ENCODE peak calls at places on chromosome 5, in six cellular contexts. L, B, N, G, U and D are unnamed samples.

GRCh38 chr5:119022017-119022745 is 33.8 kb upstream of the DTWD2 start:
- DNase-seq in L (peak; percentile 70), B (no peak), N (peak; percentile 8), G (no peak), U (peak; percentile 70), D (peak; percentile 20)

GRCh38 chr5:71932649-71933338 is 174.5 kb upstream of the MAP1B start:
- DNase-seq in L (peak; percentile 94), B (peak; percentile 70), N (peak; percentile 84), G (peak; percentile 44), U (peak; percentile 94), D (peak; percentile 32)

GRCh38 chr5:93100433-93100832 is 480.6 kb downstream of the NR2F1-AS1 start:
- DNase-seq in L (peak; percentile 43), B (no peak), N (peak; percentile 66), G (no peak), U (peak; percentile 41), D (peak; percentile 73)

GRCh38 chr5:6712136-6712581 is 1.1 kb upstream of the TENT4A start:
- DNase-seq in L (peak; percentile 58), B (peak; percentile 67), N (peak; percentile 51), G (peak; percentile 58), U (peak; percentile 62), D (peak; percentile 77)

GRCh38 chr5:179777909-179778308 is 15.9 kb upstream of the LTC4S start:
- DNase-seq in L (no peak), B (no peak), N (no peak), G (no peak), U (no peak), D (no peak)

GRCh38 chr5:118968925-118969375 is 19.4 kb downstream of the DTWD2 start:
- DNase-seq in L (peak; percentile 1), B (no peak), N (peak; percentile 6), G (no peak), U (peak; percentile 10), D (no peak)

GRCh38 chr5:67208403-67208802 is 11.8 kb upstream of the CD180 start:
- DNase-seq in L (no peak), B (no peak), N (no peak), G (no peak), U (no peak), D (no peak)

GRCh38 chr5:154967419-154968024 is 26.6 kb downstream of the MRPL22 start:
- DNase-seq in L (peak; percentile 35), B (no peak), N (peak; percentile 24), G (no peak), U (peak; percentile 39), D (peak; percentile 18)

GRCh38 chr5:108379722-108380530 is 2.0 kb downstream of the FBXL17 start:
- DNase-seq in L (peak; percentile 11), B (peak; percentile 23), N (peak; percentile 14), G (no peak), U (peak; percentile 8), D (no peak)

GRCh38 chr5:80246995-80247729 is 8.7 kb downstream of the SERINC5 start:
- DNase-seq in L (peak; percentile 86), B (peak; percentile 78), N (peak; percentile 97), G (no peak), U (peak; percentile 90), D (peak; percentile 94)

GRCh38 chr5:141848771-141849370 is 29.3 kb downstream of the PCDH1 start:
- DNase-seq in L (peak; percentile 69), B (peak; percentile 89), N (peak; percentile 34), G (peak; percentile 50), U (peak; percentile 59), D (peak; percentile 27)

GRCh38 chr5:62197697-62198096 is 108.3 kb upstream of the KIF2A start:
- DNase-seq in L (no peak), B (no peak), N (no peak), G (no peak), U (no peak), D (no peak)

GRCh38 chr5:64635056-64635686 is 55.1 kb upstream of the SHISAL2B start:
- DNase-seq in L (peak; percentile 68), B (no peak), N (no peak), G (no peak), U (peak; percentile 60), D (peak; percentile 11)

GRCh38 chr5:10503997-10504761 is 59.7 kb upstream of the ANKRD33B start:
- DNase-seq in L (no peak), B (no peak), N (no peak), G (no peak), U (no peak), D (no peak)

DNA sequence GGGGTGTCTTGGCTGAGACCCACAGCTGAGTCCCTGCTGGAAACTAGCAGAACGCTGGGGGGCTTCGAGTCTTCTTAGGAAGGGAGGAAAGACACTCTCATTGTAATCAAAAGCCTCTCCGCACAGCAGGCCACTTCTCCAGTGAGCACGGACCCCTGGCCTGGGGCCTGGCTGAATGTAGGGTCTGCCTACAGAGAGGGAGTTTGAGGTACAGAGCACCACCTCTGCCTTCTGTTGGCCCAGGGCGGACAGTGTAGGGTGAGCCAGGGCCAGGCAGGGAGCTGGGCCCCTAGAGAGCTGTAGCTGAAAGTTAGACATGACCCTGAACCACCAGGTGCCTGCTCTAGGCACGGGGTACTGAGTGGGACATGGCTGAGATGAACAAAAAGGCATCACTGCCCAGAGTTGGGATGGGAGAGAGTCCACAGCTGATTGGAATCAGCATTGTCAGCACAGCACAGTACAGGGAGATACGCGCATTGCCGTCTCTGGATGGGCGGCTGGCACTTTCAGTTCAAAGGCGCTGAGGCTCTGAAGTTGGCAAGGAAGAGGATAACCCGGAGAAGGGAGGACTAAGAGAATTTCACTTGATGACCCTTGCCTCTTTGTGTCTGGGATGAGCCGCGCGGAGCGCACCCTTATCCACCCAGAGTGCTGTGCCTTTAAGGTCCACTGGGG is 363 bp upstream of the SLC25A48 start:
- DNase-seq in L (peak; percentile 34), B (no peak), N (peak; percentile 16), G (no peak), U (no peak), D (peak; percentile 3)
- TF ChIP-seq CTCF in L (peak; percentile 67), B (no peak), N (peak; percentile 86), G (no peak), U (peak; percentile 77), D (peak; percentile 77)

GRCh38 chr5:31291323-31291854 is 97.9 kb downstream of the CDH6 start:
- DNase-seq in L (peak; percentile 48), B (no peak), N (no peak), G (no peak), U (peak; percentile 36), D (no peak)
- TF ChIP-seq CTCF in L (peak; percentile 56), B (no peak), N (no peak), G (no peak), U (no peak), D (peak; percentile 32)

GRCh38 chr5:41973087-41973486 is 48.0 kb downstream of the FBXO4 start:
- DNase-seq in L (no peak), B (no peak), N (no peak), G (no peak), U (no peak), D (no peak)

GRCh38 chr5:41973887-41974286 is 48.8 kb downstream of the FBXO4 start:
- DNase-seq in L (no peak), B (no peak), N (no peak), G (no peak), U (no peak), D (no peak)

GRCh38 chr5:41967401-41967800 is 42.3 kb downstream of the FBXO4 start:
- DNase-seq in L (no peak), B (no peak), N (no peak), G (no peak), U (no peak), D (no peak)

GRCh38 chr5:41966706-41967105 is 41.6 kb downstream of the FBXO4 start:
- DNase-seq in L (no peak), B (no peak), N (no peak), G (no peak), U (no peak), D (no peak)

DNA sequence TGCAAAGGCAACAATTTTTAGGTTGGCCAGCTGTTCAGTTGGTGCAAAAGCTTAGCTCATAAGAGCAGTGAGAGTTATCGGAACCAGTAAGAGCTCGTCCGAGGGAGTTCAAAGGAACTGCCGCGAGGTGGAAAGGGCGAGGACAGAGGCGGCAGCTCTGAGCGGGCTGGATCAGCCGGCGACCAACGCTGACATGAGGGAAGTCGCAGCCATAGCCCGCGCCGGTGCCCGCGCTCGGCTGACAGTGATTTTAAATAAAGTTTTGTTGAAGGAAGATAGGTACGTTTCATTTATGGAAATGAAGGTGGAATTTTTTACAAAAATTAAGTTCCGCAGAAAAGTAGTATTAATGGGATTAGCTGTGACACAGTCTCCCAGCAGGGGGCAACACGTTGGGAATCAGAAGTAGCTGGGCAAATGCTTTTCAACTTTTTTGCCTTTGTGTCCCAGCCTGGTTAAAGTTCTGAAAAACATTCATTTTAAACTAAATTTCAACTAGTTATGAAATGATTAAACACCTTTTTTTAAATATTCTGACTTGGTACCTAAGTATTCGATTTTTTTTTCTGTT is 43.2 kb downstream of the FBXO4 start:
- DNase-seq in L (no peak), B (no peak), N (no peak), G (no peak), U (no peak), D (no peak)
- TF ChIP-seq CTCF in L (peak; percentile 31), B (no peak), N (peak; percentile 44), G (no peak), U (peak; percentile 25), D (peak; percentile 59)

GRCh38 chr5:12413075-12413474 is 508.8 kb upstream of the CTNND2 start:
- DNase-seq in L (no peak), B (no peak), N (no peak), G (no peak), U (no peak), D (no peak)

GRCh38 chr5:12413585-12413984 is 509.3 kb upstream of the CTNND2 start:
- DNase-seq in L (no peak), B (no peak), N (no peak), G (no peak), U (no peak), D (no peak)

GRCh38 chr5:12419075-12419474 is 514.8 kb upstream of the CTNND2 start:
- DNase-seq in L (no peak), B (no peak), N (no peak), G (no peak), U (no peak), D (no peak)
- TF ChIP-seq CTCF in L (no peak), B (no peak), N (no peak), G (no peak), U (no peak), D (no peak)

GRCh38 chr5:146474040-146474439 is 26.9 kb downstream of the TCERG1 start:
- DNase-seq in L (no peak), B (no peak), N (no peak), G (no peak), U (no peak), D (no peak)

GRCh38 chr5:146475906-146476305 is 28.8 kb downstream of the TCERG1 start:
- DNase-seq in L (peak; percentile 39), B (no peak), N (peak; percentile 20), G (no peak), U (peak; percentile 41), D (no peak)

DNA sequence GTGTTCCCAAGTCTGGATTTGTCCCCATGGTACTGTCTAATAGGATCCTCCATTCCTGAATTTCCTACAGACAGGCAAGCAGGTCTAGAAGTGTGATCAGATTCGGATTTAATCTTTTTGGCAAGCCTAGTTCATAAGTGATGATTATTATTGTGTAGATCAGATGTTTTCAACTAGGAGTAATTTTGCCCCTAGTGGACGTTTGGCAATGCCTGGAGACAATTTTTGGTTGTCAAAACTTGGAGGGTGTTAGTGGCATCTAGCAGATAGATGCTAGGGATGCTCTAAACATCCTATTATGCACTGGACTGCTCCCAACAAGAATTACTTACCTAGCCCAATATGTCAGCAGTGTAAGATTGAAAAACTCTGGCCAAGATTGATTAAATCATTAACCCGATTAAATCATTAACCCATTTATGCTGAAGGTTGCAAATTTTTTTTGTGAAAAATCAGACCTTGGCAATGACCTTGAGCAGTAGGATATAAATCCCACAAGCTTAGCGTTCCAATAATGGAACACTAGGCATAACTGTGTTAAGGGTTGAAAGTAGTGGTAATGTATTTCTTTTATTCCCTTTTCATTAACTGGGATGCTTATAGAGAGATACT is 28.2 kb downstream of the TCERG1 start:
- DNase-seq in L (peak; percentile 7), B (no peak), N (peak; percentile 9), G (no peak), U (no peak), D (no peak)
- TF ChIP-seq CTCF in L (peak; percentile 49), B (no peak), N (peak; percentile 55), G (no peak), U (peak; percentile 34), D (peak; percentile 72)